ENCODE peak calls at places on chromosomes 4 and X, in eight cellular contexts. J is GM20000; U is activated CD4-positive, CD25-positive, alpha-beta regulatory T cell; V is activated CD4-positive, alpha-beta T cell treated with anti-CD3 and anti-CD28 coated beads for 1 hour; I is SW480; A is T1000; E is NCI-H146; Q is ELF-1. T is an unnamed sample.

GRCh38 chr4:3091464-3091863 is 17.0 kb downstream of the HTT start:
- DNase-seq in I (no peak), E (no peak), A (no peak), V (no peak), J (no peak), U (no peak), Q (no peak), T (no peak)

GRCh38 chr4:43379001-43379400 is 486.5 kb downstream of the GRXCR1 start:
- DNase-seq in Q (no peak), V (no peak), A (no peak), J (no peak), U (no peak), E (no peak), I (no peak), T (no peak)

GRCh38 chr4:16082424-16083216 is 1.2 kb downstream of the PROM1 start:
- DNase-seq in V (no peak), J (peak), U (no peak), E (no peak), A (no peak), Q (peak), I (peak), T (peak)

GRCh38 chrX:22043872-22044271 is 11.7 kb downstream of the PHEX start:
- DNase-seq in V (no peak), U (no peak), I (no peak), J (no peak), E (no peak), A (no peak), Q (no peak), T (no peak)

GRCh38 chr4:88613417-88613875 is 21.2 kb downstream of the HERC3 start:
- DNase-seq in I (no peak), E (peak), V (no peak), Q (no peak), U (no peak), A (no peak), J (no peak), T (no peak)

GRCh38 chr4:95505149-95505548 is 43.6 kb downstream of the UNC5C start:
- DNase-seq in U (no peak), E (no peak), I (no peak), J (no peak), Q (no peak), A (no peak), V (no peak), T (no peak)

GRCh38 chrX:108165349-108166111 is 74.0 kb downstream of the ATG4A start:
- DNase-seq in J (no peak), U (no peak), A (no peak), I (peak), Q (peak), E (no peak), V (no peak), T (no peak)

GRCh38 chrX:17559728-17560379 is 177.4 kb upstream of the SCML1 start:
- DNase-seq in Q (peak), U (no peak), A (peak), V (no peak), I (peak), E (no peak), J (no peak), T (no peak)

GRCh38 chr4:140935259-140935658 is 179.1 kb upstream of the TBC1D9 start:
- DNase-seq in Q (no peak), E (no peak), J (no peak), U (no peak), V (no peak), I (no peak), A (no peak), T (no peak)

GRCh38 chrX:55452825-55453124 is 848 bp downstream of the MAGEH1 start:
- DNase-seq in J (no peak), E (no peak), V (no peak), A (no peak), U (no peak), Q (no peak), I (no peak), T (no peak)